ENCODE peak calls at places on chromosome 6, in four cellular contexts. One of them, this sample, is unnamed.

GRCh38 chr6:99603421-99604160 is 3.0 kb upstream of the PRDM13 start:
- DNase-seq in GM19239: no peak
- DNase-seq in cardiac septum: no peak
- DNase-seq in OCI-M1: peak; percentile 36
- DNase-seq in this sample: no peak

GRCh38 chr6:169097336-169098052 is 156.2 kb downstream of the THBS2 start:
- DNase-seq in GM19239: no peak
- DNase-seq in cardiac septum: no peak
- DNase-seq in OCI-M1: no peak
- DNase-seq in this sample: no peak

GRCh38 chr6:109073344-109074235 is 21.1 kb downstream of the SESN1 start:
- DNase-seq in GM19239: no peak
- DNase-seq in cardiac septum: no peak
- DNase-seq in OCI-M1: peak; percentile 90
- DNase-seq in this sample: no peak

GRCh38 chr6:36443951-36444428 is 1.2 kb downstream of the KCTD20 start:
- DNase-seq in GM19239: no peak
- DNase-seq in cardiac septum: no peak
- DNase-seq in OCI-M1: peak; percentile 75
- DNase-seq in this sample: no peak

GRCh38 chr6:115195239-115195638 is 852.4 kb upstream of the HS3ST5 start:
- DNase-seq in GM19239: no peak
- DNase-seq in cardiac septum: no peak
- DNase-seq in OCI-M1: no peak
- DNase-seq in this sample: no peak

GRCh38 chr6:131023834-131024504 is 39.1 kb downstream of the EPB41L2 start:
- DNase-seq in GM19239: no peak
- DNase-seq in cardiac septum: no peak
- DNase-seq in OCI-M1: no peak
- DNase-seq in this sample: no peak

GRCh38 chr6:46491789-46492547 is 719 bp upstream of the RCAN2 start:
- DNase-seq in GM19239: peak; percentile 32
- DNase-seq in cardiac septum: peak; percentile 84
- DNase-seq in OCI-M1: peak; percentile 30
- DNase-seq in this sample: peak; percentile 76

GRCh38 chr6:127376685-127377084 is 33.3 kb upstream of the ECHDC1 start:
- DNase-seq in GM19239: no peak
- DNase-seq in cardiac septum: no peak
- DNase-seq in OCI-M1: no peak
- DNase-seq in this sample: no peak

GRCh38 chr6:52217761-52218160 is 26.5 kb downstream of the IL17F start:
- DNase-seq in GM19239: no peak
- DNase-seq in cardiac septum: no peak
- DNase-seq in OCI-M1: no peak
- DNase-seq in this sample: no peak

This sample was measured in Right ventricle myocardium inferior.